ENCODE peak calls at places on chromosomes 2 and 18, in six cellular contexts. I is stimulated activated CD4-positive, alpha-beta T cell treated with anti-CD3 and anti-CD28 coated beads, Interleukin-2, amount 100 ng/mL, for 48 hours; U is activated naive CD4-positive, alpha-beta T cell; G is activated CD8-positive, alpha-beta memory T cell treated with anti-CD3 and anti-CD28 coated beads for 48 hours; R is fibroblast of mammary gland; X is heart left ventricle. N is an unnamed sample.

GRCh38 chr2:8478133-8478793 is 203.6 kb upstream of the ID2 start:
- DNase-seq in I (no peak), U (no peak), G (no peak), R (no peak), X (no peak), N (no peak)

GRCh38 chr18:23635283-23636040 is 27.2 kb downstream of the ANKRD29 start:
- DNase-seq in I (no peak), U (no peak), G (no peak), R (peak; percentile 38), X (no peak), N (no peak)

GRCh38 chr2:171668111-171668600 is 19.1 kb upstream of the DYNC1I2 start:
- DNase-seq in I (no peak), U (no peak), G (no peak), R (no peak), X (no peak), N (no peak)

GRCh38 chr2:26469092-26469710 is 8.7 kb downstream of the OTOF start:
- DNase-seq in I (peak; percentile 73), U (no peak), G (peak; percentile 56), R (peak; percentile 78), X (no peak), N (no peak)

GRCh38 chr18:41938445-41938844 is 16.6 kb upstream of the PIK3C3 start:
- DNase-seq in I (no peak), U (no peak), G (no peak), R (peak; percentile 94), X (no peak), N (no peak)

GRCh38 chr18:2978626-2979025 is 34.3 kb downstream of the LPIN2 start:
- DNase-seq in I (no peak), U (no peak), G (no peak), R (peak; percentile 97), X (no peak), N (no peak)

GRCh38 chr2:45004569-45005181 is 4.6 kb downstream of the SIX2 start:
- DNase-seq in I (no peak), U (no peak), G (no peak), R (no peak), X (no peak), N (no peak)

GRCh38 chr18:36532394-36532793 is 234.9 kb downstream of the FHOD3 start:
- DNase-seq in I (no peak), U (no peak), G (no peak), R (peak; percentile 84), X (no peak), N (no peak)

GRCh38 chr2:111164078-111164477 is 43.4 kb downstream of the BCL2L11 start:
- DNase-seq in I (no peak), U (no peak), G (no peak), R (no peak), X (no peak), N (no peak)

GRCh38 chr2:157492189-157492773 is 48.4 kb upstream of the CYTIP start:
- DNase-seq in I (peak; percentile 60), U (peak; percentile 33), G (no peak), R (peak; percentile 68), X (peak; percentile 52), N (peak; percentile 60)

GRCh38 chr2:198100323-198100722 is 295.9 kb downstream of the PLCL1 start:
- DNase-seq in I (no peak), U (no peak), G (no peak), R (peak; percentile 73), X (no peak), N (no peak)

GRCh38 chr2:213199871-213200270 is 48.5 kb upstream of the IKZF2 start:
- DNase-seq in I (no peak), U (no peak), G (no peak), R (peak; percentile 63), X (no peak), N (no peak)

GRCh38 chr2:126771094-126771493 is 115.1 kb downstream of the GYPC start:
- DNase-seq in I (no peak), U (no peak), G (no peak), R (no peak), X (no peak), N (no peak)

GRCh38 chr2:124027182-124027581 is 2.1 kb downstream of the CNTNAP5 start:
- DNase-seq in I (no peak), U (no peak), G (no peak), R (peak; percentile 37), X (no peak), N (no peak)

GRCh38 chr2:220334871-220335590 is 707.6 kb downstream of the SLC4A3 start:
- DNase-seq in I (no peak), U (no peak), G (no peak), R (no peak), X (no peak), N (no peak)

GRCh38 chr2:190698895-190699294 is 50.0 kb downstream of the NAB1 start:
- DNase-seq in I (no peak), U (no peak), G (no peak), R (no peak), X (no peak), N (no peak)